ENCODE peak calls at places on chromosome 22, in four cellular contexts. One of them, this sample, is unnamed.

GRCh38 chr22:35835998-35836691 is 118.5 kb downstream of the APOL5 start:
- DNase-seq in mesenteric fat pad: no peak
- DNase-seq in mucosa of gallbladder: peak
- DNase-seq in small intestine: peak
- DNase-seq in this sample: no peak

GRCh38 chr22:36486619-36487384 is 5.4 kb upstream of the TXN2 start:
- DNase-seq in mesenteric fat pad: no peak
- DNase-seq in small intestine: peak
- DNase-seq in mucosa of gallbladder: peak
- DNase-seq in this sample: no peak

GRCh38 chr22:49667236-49667635 is 160.4 kb downstream of the BRD1 start:
- DNase-seq in small intestine: no peak
- DNase-seq in mesenteric fat pad: peak
- DNase-seq in mucosa of gallbladder: no peak
- DNase-seq in this sample: no peak

GRCh38 chr22:30201970-30202369 is 44.6 kb downstream of the LIF start:
- DNase-seq in mucosa of gallbladder: no peak
- DNase-seq in small intestine: no peak
- DNase-seq in mesenteric fat pad: no peak
- DNase-seq in this sample: no peak

GRCh38 chr22:17913705-17914282 is 110.6 kb downstream of the MICAL3 start:
- DNase-seq in mesenteric fat pad: no peak
- DNase-seq in mucosa of gallbladder: no peak
- DNase-seq in small intestine: no peak
- DNase-seq in this sample: no peak

GRCh38 chr22:22916215-22916951 is 28.8 kb downstream of the IGLL5 start:
- DNase-seq in small intestine: no peak
- DNase-seq in mesenteric fat pad: no peak
- DNase-seq in mucosa of gallbladder: no peak
- DNase-seq in this sample: no peak

GRCh38 chr22:44362249-44363040 is 49.7 kb upstream of the SHISAL1 start:
- DNase-seq in mesenteric fat pad: no peak
- DNase-seq in mucosa of gallbladder: no peak
- DNase-seq in small intestine: no peak
- DNase-seq in this sample: no peak

GRCh38 chr22:42353883-42354727 is 78.1 kb downstream of the NFAM1 start:
- DNase-seq in mesenteric fat pad: no peak
- DNase-seq in mucosa of gallbladder: no peak
- DNase-seq in small intestine: no peak
- DNase-seq in this sample: no peak

GRCh38 chr22:46109474-46110003 is 40.8 kb upstream of the PPARA start:
- DNase-seq in small intestine: no peak
- DNase-seq in mucosa of gallbladder: no peak
- DNase-seq in mesenteric fat pad: no peak
- DNase-seq in this sample: no peak

GRCh38 chr22:50034126-50035081 is 21.8 kb upstream of the IL17REL start:
- DNase-seq in mucosa of gallbladder: no peak
- DNase-seq in small intestine: no peak
- DNase-seq in mesenteric fat pad: no peak
- DNase-seq in this sample: no peak

GRCh38 chr22:19058713-19059451 is 63.3 kb downstream of the DGCR2 start:
- DNase-seq in mucosa of gallbladder: no peak
- DNase-seq in mesenteric fat pad: peak
- DNase-seq in small intestine: no peak
- DNase-seq in this sample: no peak

GRCh38 chr22:49934144-49934890 is 15.9 kb downstream of the CRELD2 start:
- DNase-seq in mucosa of gallbladder: no peak
- DNase-seq in small intestine: no peak
- DNase-seq in mesenteric fat pad: no peak
- DNase-seq in this sample: no peak

GRCh38 chr22:17678817-17679385 is 40.3 kb downstream of the BCL2L13 start:
- DNase-seq in mesenteric fat pad: no peak
- DNase-seq in small intestine: no peak
- DNase-seq in mucosa of gallbladder: no peak
- DNase-seq in this sample: no peak

GRCh38 chr22:46069518-46070214 is 80.7 kb upstream of the PPARA start:
- DNase-seq in mucosa of gallbladder: peak
- DNase-seq in small intestine: peak
- DNase-seq in mesenteric fat pad: no peak
- DNase-seq in this sample: no peak

GRCh38 chr22:23072911-23073491 is 2.7 kb downstream of the GNAZ start:
- DNase-seq in mucosa of gallbladder: no peak
- DNase-seq in mesenteric fat pad: peak
- DNase-seq in small intestine: no peak
- DNase-seq in this sample: no peak

GRCh38 chr22:17779286-17780115 is 5.2 kb upstream of the BID start:
- DNase-seq in small intestine: no peak
- DNase-seq in mesenteric fat pad: no peak
- DNase-seq in mucosa of gallbladder: no peak
- DNase-seq in this sample: peak

GRCh38 chr22:37824674-37825641 is 1.8 kb downstream of the GALR3 start:
- DNase-seq in small intestine: peak
- DNase-seq in mucosa of gallbladder: no peak
- DNase-seq in mesenteric fat pad: no peak
- DNase-seq in this sample: no peak

GRCh38 chr22:43891360-43892182 is at the start of gene PNPLA5:
- DNase-seq in mucosa of gallbladder: no peak
- DNase-seq in small intestine: no peak
- DNase-seq in mesenteric fat pad: no peak
- DNase-seq in this sample: no peak

GRCh38 chr22:25403752-25404471 is 160.6 kb upstream of the GRK3 start:
- DNase-seq in mesenteric fat pad: no peak
- DNase-seq in mucosa of gallbladder: no peak
- DNase-seq in small intestine: peak
- DNase-seq in this sample: no peak

GRCh38 chr22:40855960-40856512 is 403 bp downstream of the ST13 start:
- DNase-seq in small intestine: peak
- DNase-seq in mesenteric fat pad: no peak
- DNase-seq in mucosa of gallbladder: no peak
- DNase-seq in this sample: no peak

GRCh38 chr22:38989461-38989860 is 7.3 kb downstream of the APOBEC3B start:
- DNase-seq in mucosa of gallbladder: no peak
- DNase-seq in mesenteric fat pad: no peak
- DNase-seq in small intestine: no peak
- DNase-seq in this sample: no peak

GRCh38 chr22:50247748-50248147 is 2.9 kb upstream of the TUBGCP6 start:
- DNase-seq in mesenteric fat pad: no peak
- DNase-seq in small intestine: peak
- DNase-seq in mucosa of gallbladder: peak
- DNase-seq in this sample: no peak

GRCh38 chr22:41922336-41922735 is 4.3 kb downstream of the TNFRSF13C start:
- DNase-seq in mucosa of gallbladder: no peak
- DNase-seq in mesenteric fat pad: no peak
- DNase-seq in small intestine: no peak
- DNase-seq in this sample: no peak

GRCh38 chr22:39234867-39235687 is 9.7 kb downstream of the PDGFB start:
- DNase-seq in mesenteric fat pad: no peak
- DNase-seq in mucosa of gallbladder: peak
- DNase-seq in small intestine: peak
- DNase-seq in this sample: no peak

This sample was measured in GM12864.